ENCODE peak calls at places on chromosomes 13 and 19, in ten cellular contexts. Y, M, S, P, O, A, L, Q, B and J are unnamed samples.

GRCh38 chr19:1621574-1621973 is 16.3 kb upstream of the UQCR11 start:
- DNase-seq in Y (no peak), M (no peak), S (no peak), P (no peak), O (no peak), A (peak; percentile 35), L (no peak), Q (no peak), B (no peak), J (no peak)

GRCh38 chr19:45305421-45305820 is 17.3 kb downstream of the CKM start:
- DNase-seq in Y (no peak), M (no peak), S (no peak), P (no peak), O (no peak), A (no peak), L (no peak), Q (no peak), B (no peak), J (no peak)

GRCh38 chr19:1618157-1619093 is 13.2 kb upstream of the UQCR11 start:
- DNase-seq in Y (no peak), M (no peak), S (no peak), P (no peak), O (no peak), A (no peak), L (no peak), Q (peak; percentile 41), B (no peak), J (no peak)

GRCh38 chr13:30618186-30618937 is 642 bp downstream of the USPL1 start:
- DNase-seq in Y (no peak), M (peak; percentile 33), S (no peak), P (peak; percentile 21), O (peak; percentile 20), A (peak; percentile 60), L (no peak), Q (peak; percentile 37), B (peak; percentile 58), J (no peak)

GRCh38 chr19:7885818-7886217 is 2.5 kb upstream of the LRRC8E start:
- DNase-seq in Y (no peak), M (no peak), S (no peak), P (no peak), O (no peak), A (no peak), L (no peak), Q (no peak), B (no peak), J (no peak)

GRCh38 chr13:71603255-71603654 is 263.7 kb downstream of the DACH1 start:
- DNase-seq in Y (no peak), M (no peak), S (no peak), P (no peak), O (no peak), A (no peak), L (no peak), Q (no peak), B (no peak), J (no peak)

GRCh38 chr19:53311897-53312296 is 21.7 kb upstream of the ZNF845 start:
- DNase-seq in Y (no peak), M (no peak), S (no peak), P (no peak), O (no peak), A (no peak), L (no peak), Q (no peak), B (no peak), J (no peak)

GRCh38 chr13:91292630-91293221 is 54.8 kb upstream of the MIR17HG start:
- DNase-seq in Y (no peak), M (no peak), S (no peak), P (no peak), O (no peak), A (no peak), L (no peak), Q (no peak), B (no peak), J (no peak)

GRCh38 chr19:4803736-4804695 is 12.5 kb downstream of the FEM1A start:
- DNase-seq in Y (no peak), M (no peak), S (no peak), P (peak; percentile 67), O (peak; percentile 85), A (peak; percentile 84), L (peak; percentile 20), Q (peak; percentile 80), B (peak; percentile 76), J (no peak)

GRCh38 chr13:50691682-50692263 is 151.7 kb downstream of the DLEU7 start:
- DNase-seq in Y (no peak), M (no peak), S (no peak), P (no peak), O (no peak), A (no peak), L (no peak), Q (no peak), B (no peak), J (no peak)

GRCh38 chr19:21109116-21109515 is 27.1 kb downstream of the ZNF714 start:
- DNase-seq in Y (no peak), M (no peak), S (no peak), P (no peak), O (no peak), A (no peak), L (no peak), Q (no peak), B (no peak), J (no peak)

GRCh38 chr13:109787135-109787954 is 962 bp upstream of the IRS2 start:
- DNase-seq in Y (peak; percentile 12), M (no peak), S (peak; percentile 40), P (peak; percentile 47), O (peak; percentile 70), A (peak; percentile 63), L (no peak), Q (peak; percentile 45), B (peak; percentile 73), J (no peak)

GRCh38 chr13:103952183-103952582 is 886.0 kb upstream of the SLC10A2 start:
- DNase-seq in Y (no peak), M (no peak), S (no peak), P (no peak), O (no peak), A (no peak), L (no peak), Q (no peak), B (no peak), J (no peak)

GRCh38 chr13:49693191-49693733 is 2.0 kb upstream of the EBPL start:
- DNase-seq in Y (no peak), M (no peak), S (no peak), P (no peak), O (no peak), A (no peak), L (no peak), Q (no peak), B (no peak), J (no peak)

GRCh38 chr19:7928741-7929701 is 3.1 kb upstream of the CTXN1 start:
- DNase-seq in Y (peak; percentile 46), M (no peak), S (no peak), P (no peak), O (peak; percentile 71), A (peak; percentile 74), L (no peak), Q (peak; percentile 76), B (peak; percentile 75), J (peak; percentile 78)

GRCh38 chr19:46713781-46714522 is 3.0 kb downstream of the PRKD2 start:
- DNase-seq in Y (peak; percentile 45), M (peak; percentile 43), S (peak; percentile 91), P (peak; percentile 61), O (peak; percentile 80), A (peak; percentile 92), L (peak; percentile 23), Q (peak; percentile 72), B (peak; percentile 89), J (no peak)

GRCh38 chr19:6271251-6271650 is 8.5 kb downstream of the MLLT1 start:
- DNase-seq in Y (no peak), M (no peak), S (no peak), P (no peak), O (no peak), A (no peak), L (no peak), Q (no peak), B (no peak), J (no peak)

GRCh38 chr13:21011378-21011777 is 50.0 kb downstream of the LATS2 start:
- DNase-seq in Y (no peak), M (no peak), S (no peak), P (no peak), O (no peak), A (no peak), L (no peak), Q (no peak), B (no peak), J (no peak)

GRCh38 chr13:50365683-50366391 is 350.6 kb downstream of the KCNRG start:
- DNase-seq in Y (no peak), M (no peak), S (no peak), P (no peak), O (no peak), A (no peak), L (no peak), Q (peak; percentile 40), B (no peak), J (no peak)

GRCh38 chr19:30224689-30225606 is 147.2 kb upstream of the ZNF536 start:
- DNase-seq in Y (no peak), M (peak; percentile 68), S (no peak), P (no peak), O (peak; percentile 50), A (no peak), L (peak; percentile 24), Q (peak; percentile 11), B (no peak), J (no peak)

GRCh38 chr19:16593181-16593580 is 21.0 kb upstream of the SLC35E1 start:
- DNase-seq in Y (no peak), M (no peak), S (no peak), P (no peak), O (no peak), A (no peak), L (no peak), Q (no peak), B (no peak), J (no peak)

GRCh38 chr19:1232652-1233360 is 5.0 kb downstream of the CBARP start:
- DNase-seq in Y (no peak), M (no peak), S (no peak), P (no peak), O (no peak), A (no peak), L (no peak), Q (no peak), B (no peak), J (no peak)

GRCh38 chr19:41149831-41150230 is 35.6 kb downstream of the CYP2F1 start:
- DNase-seq in Y (no peak), M (no peak), S (no peak), P (no peak), O (no peak), A (no peak), L (no peak), Q (no peak), B (no peak), J (no peak)

GRCh38 chr13:43567608-43568007 is 219.2 kb downstream of the ENOX1 start:
- DNase-seq in Y (no peak), M (no peak), S (no peak), P (no peak), O (no peak), A (no peak), L (no peak), Q (no peak), B (no peak), J (no peak)

GRCh38 chr13:65856464-65856863 is 1373.7 kb downstream of the PCDH9 start:
- DNase-seq in Y (no peak), M (no peak), S (no peak), P (no peak), O (no peak), A (no peak), L (no peak), Q (no peak), B (no peak), J (peak; percentile 23)

GRCh38 chr13:99311137-99311536 is 3.9 kb upstream of the GPR183 start:
- DNase-seq in Y (no peak), M (no peak), S (no peak), P (no peak), O (no peak), A (no peak), L (no peak), Q (peak; percentile 50), B (no peak), J (no peak)